ENCODE peak calls at places on chromosomes 5 and 9, in six cellular contexts. D, Q, Z, V, X and A are unnamed samples.

GRCh38 chr9:119526703-119527102 is 157.5 kb upstream of the BRINP1 start:
- ATAC-seq in D (no peak), Q (no peak), Z (no peak), V (no peak), X (no peak), A (no peak)

GRCh38 chr5:88808153-88808552 is 74.8 kb downstream of the MEF2C start:
- ATAC-seq in D (peak; percentile 59), Q (no peak), Z (no peak), V (no peak), X (no peak), A (no peak)

GRCh38 chr5:16889972-16890519 is 46.0 kb downstream of the MYO10 start:
- ATAC-seq in D (peak; percentile 21), Q (no peak), Z (no peak), V (no peak), X (no peak), A (no peak)

GRCh38 chr5:154778534-154778933 is 23.4 kb downstream of the LARP1 start:
- ATAC-seq in D (peak; percentile 8), Q (peak; percentile 26), Z (no peak), V (no peak), X (no peak), A (peak; percentile 30)

GRCh38 chr5:119878712-119879111 is 249.4 kb downstream of the FAM170A start:
- ATAC-seq in D (no peak), Q (no peak), Z (no peak), V (no peak), X (no peak), A (no peak)

GRCh38 chr9:113526231-113526746 is 62.8 kb downstream of the RGS3 start:
- ATAC-seq in D (no peak), Q (no peak), Z (no peak), V (no peak), X (no peak), A (no peak)

GRCh38 chr5:32531885-32532520 is 53.4 kb upstream of the SUB1 start:
- ATAC-seq in D (peak; percentile 79), Q (peak; percentile 97), Z (no peak), V (peak; percentile 90), X (peak; percentile 60), A (no peak)

GRCh38 chr5:127561254-127561653 is 43.8 kb downstream of the PRRC1 start:
- ATAC-seq in D (no peak), Q (no peak), Z (no peak), V (no peak), X (no peak), A (no peak)

GRCh38 chr9:3292311-3292710 is 233.5 kb downstream of the RFX3 start:
- ATAC-seq in D (no peak), Q (no peak), Z (no peak), V (no peak), X (no peak), A (no peak)

GRCh38 chr9:126515001-126515872 is 98.5 kb upstream of the LMX1B start:
- ATAC-seq in D (no peak), Q (no peak), Z (peak; percentile 21), V (peak; percentile 19), X (no peak), A (no peak)

GRCh38 chr5:93246093-93246855 is 334.7 kb downstream of the NR2F1-AS1 start:
- ATAC-seq in D (no peak), Q (no peak), Z (no peak), V (peak; percentile 100), X (no peak), A (no peak)

GRCh38 chr5:141941779-141942178 is 16.2 kb downstream of the PCDH12 start:
- ATAC-seq in D (no peak), Q (no peak), Z (no peak), V (no peak), X (no peak), A (no peak)

GRCh38 chr5:172602712-172603289 is 38.3 kb upstream of the NEURL1B start:
- ATAC-seq in D (no peak), Q (no peak), Z (no peak), V (no peak), X (no peak), A (peak; percentile 6)

GRCh38 chr5:148437249-148437648 is 53.5 kb downstream of the FBXO38 start:
- ATAC-seq in D (no peak), Q (no peak), Z (no peak), V (no peak), X (no peak), A (no peak)

GRCh38 chr5:126514159-126515141 is 80.6 kb downstream of the ALDH7A1 start:
- ATAC-seq in D (no peak), Q (no peak), Z (no peak), V (no peak), X (peak; percentile 94), A (no peak)

GRCh38 chr9:123375725-123376132 is 19.7 kb downstream of the CRB2 start:
- ATAC-seq in D (peak; percentile 10), Q (peak; percentile 10), Z (no peak), V (peak; percentile 57), X (peak; percentile 82), A (peak; percentile 32)

GRCh38 chr9:33946779-33947535 is 101.7 kb downstream of the UBAP2 start:
- ATAC-seq in D (no peak), Q (peak; percentile 86), Z (peak; percentile 37), V (no peak), X (no peak), A (peak; percentile 75)

GRCh38 chr5:137933491-137933911 is 44.2 kb downstream of the PKD2L2 start:
- ATAC-seq in D (no peak), Q (peak; percentile 24), Z (no peak), V (no peak), X (no peak), A (peak; percentile 34)

GRCh38 chr5:154145268-154145667 is 45.3 kb upstream of the GALNT10 start:
- ATAC-seq in D (no peak), Q (no peak), Z (no peak), V (no peak), X (no peak), A (no peak)

GRCh38 chr5:55421074-55421529 is 113.3 kb downstream of the MTREX start:
- ATAC-seq in D (peak; percentile 94), Q (no peak), Z (no peak), V (no peak), X (no peak), A (no peak)

GRCh38 chr5:112718344-112718743 is 19.3 kb upstream of the APC start:
- ATAC-seq in D (no peak), Q (no peak), Z (no peak), V (no peak), X (no peak), A (no peak)

GRCh38 chr9:94869415-94869838 is 142.9 kb downstream of the AOPEP start:
- ATAC-seq in D (no peak), Q (peak; percentile 35), Z (no peak), V (no peak), X (no peak), A (no peak)
- TF ChIP-seq EP300 in D (no peak), Q (peak; percentile 57), Z (no peak), V (no peak), X (no peak), A (no peak)

GRCh38 chr9:98226516-98226915 is 28.9 kb downstream of the TBC1D2 start:
- ATAC-seq in D (no peak), Q (no peak), Z (no peak), V (peak; percentile 4), X (no peak), A (no peak)
- TF ChIP-seq EP300 in D (no peak), Q (no peak), Z (no peak), V (peak; percentile 75), X (no peak), A (no peak)

DNA sequence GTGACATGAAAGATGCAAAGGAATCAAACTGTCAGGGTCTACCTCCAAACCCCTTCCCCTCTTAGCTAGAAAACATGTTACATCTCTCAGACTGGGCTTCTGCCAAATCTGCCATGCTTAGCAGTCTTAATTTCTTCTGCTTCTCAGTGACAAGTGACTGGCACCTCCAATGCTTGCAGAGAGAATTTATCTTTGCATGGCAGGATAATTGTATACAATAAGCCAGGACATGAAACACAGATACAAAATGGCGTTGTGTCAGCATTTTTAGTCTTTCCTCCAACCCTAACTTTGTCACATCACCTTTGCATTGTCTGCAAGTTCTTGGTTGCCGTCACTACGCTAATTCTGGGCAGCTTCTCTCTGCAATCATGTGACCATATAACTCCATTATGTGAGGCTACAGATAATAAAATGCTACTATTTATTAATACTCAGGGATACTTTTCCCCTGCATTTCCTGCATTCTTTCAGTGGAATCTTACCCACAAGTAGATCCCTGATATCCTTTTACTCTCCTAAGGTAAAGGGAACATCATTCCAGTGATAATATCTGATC is 89.8 kb downstream of the PLCXD3 start:
- ATAC-seq in D (no peak), Q (no peak), Z (no peak), V (no peak), X (no peak), A (no peak)
- TF ChIP-seq EP300 in D (no peak), Q (no peak), Z (no peak), V (no peak), X (no peak), A (no peak)

GRCh38 chr5:60520451-60521210 is 179.3 kb downstream of the DEPDC1B start:
- ATAC-seq in D (no peak), Q (no peak), Z (no peak), V (no peak), X (no peak), A (no peak)
- TF ChIP-seq EP300 in D (peak; percentile 14), Q (no peak), Z (no peak), V (no peak), X (no peak), A (no peak)

GRCh38 chr5:124746916-124747769 is 704 bp upstream of the ZNF608 start:
- ATAC-seq in D (peak; percentile 26), Q (peak; percentile 52), Z (peak; percentile 80), V (no peak), X (peak; percentile 50), A (peak; percentile 79)
- TF ChIP-seq EP300 in D (peak; percentile 39), Q (no peak), Z (no peak), V (no peak), X (no peak), A (no peak)

GRCh38 chr9:69759478-69760277 is at the start of gene PTAR1:
- ATAC-seq in D (peak; percentile 86), Q (peak; percentile 90), Z (peak; percentile 95), V (peak; percentile 88), X (peak; percentile 89), A (peak; percentile 97)
- TF ChIP-seq EP300 in D (no peak), Q (no peak), Z (no peak), V (no peak), X (no peak), A (no peak)

GRCh38 chr9:137227057-137227852 is at the start of gene RNF224:
- ATAC-seq in D (peak; percentile 70), Q (peak; percentile 71), Z (peak; percentile 84), V (peak; percentile 35), X (peak; percentile 78), A (no peak)
- TF ChIP-seq EP300 in D (no peak), Q (no peak), Z (no peak), V (no peak), X (no peak), A (no peak)